ENCODE peak calls at places on chromosomes 13 and 19, in eight cellular contexts. R, G, H, J, F, Q, Z and L are unnamed samples. For H3K4me1, the result is how much of the 10 kb centered on the place peaks cover.

GRCh38 chr19:46225558-46226004 is 4.0 kb upstream of the IGFL1 start:
- DNase-seq in Z (no peak), Q (no peak), G (no peak), J (no peak), R (no peak), H (no peak), F (no peak), L (no peak)

GRCh38 chr13:27037571-27037970 is 134.0 kb downstream of the USP12 start:
- DNase-seq in H (no peak), G (no peak), J (no peak), Z (no peak), F (no peak), R (no peak), Q (no peak), L (no peak)

GRCh38 chr19:3266792-3267469 is 42.5 kb downstream of the CELF5 start:
- DNase-seq in Z (no peak), Q (no peak), F (no peak), J (no peak), H (no peak), G (no peak), R (no peak), L (no peak)

GRCh38 chr13:28392896-28393295 is 102.0 kb downstream of the FLT1 start:
- DNase-seq in Q (no peak), G (no peak), Z (no peak), H (no peak), R (no peak), F (no peak), J (no peak), L (no peak)

GRCh38 chr19:919157-920050 is 2.3 kb downstream of the KISS1R start:
- DNase-seq in Z (no peak), F (no peak), Q (no peak), R (no peak), H (no peak), G (no peak), J (no peak), L (no peak)

GRCh38 chr13:74839656-74840055 is 642.3 kb downstream of the TBC1D4 start:
- DNase-seq in F (no peak), G (no peak), Z (no peak), H (no peak), Q (no peak), R (no peak), J (no peak), L (no peak)

GRCh38 chr13:35994131-35994966 is 136.8 kb downstream of the DCLK1 start:
- DNase-seq in F (no peak), G (no peak), H (peak), Z (no peak), J (peak), Q (no peak), R (no peak), L (no peak)

GRCh38 chr19:48986211-48986610 is 6.9 kb downstream of the GYS1 start:
- DNase-seq in Z (no peak), G (no peak), H (no peak), F (no peak), R (no peak), J (no peak), Q (no peak), L (no peak)

GRCh38 chr13:49315036-49315565 is 67.4 kb downstream of the CDADC1 start:
- DNase-seq in H (peak), F (no peak), J (no peak), G (no peak), Q (no peak), R (no peak), Z (no peak), L (no peak)

GRCh38 chr19:43818500-43818899 is 8.6 kb upstream of the ZNF283 start:
- DNase-seq in Z (no peak), R (no peak), Q (no peak), G (no peak), H (no peak), J (no peak), F (no peak), L (no peak)

GRCh38 chr19:16184665-16185122 is 516 bp upstream of the FAM32A start:
- DNase-seq in H (no peak), R (no peak), F (no peak), G (no peak), J (no peak), Q (no peak), Z (no peak), L (no peak)

GRCh38 chr19:9705836-9706235 is 30.9 kb upstream of the ZNF562 start:
- DNase-seq in R (no peak), Z (no peak), Q (no peak), J (no peak), F (no peak), G (no peak), H (no peak), L (no peak)

GRCh38 chr13:95784161-95784880 is 107.4 kb downstream of the DNAJC3 start:
- DNase-seq in Q (no peak), H (no peak), J (no peak), F (no peak), G (peak), Z (no peak), R (no peak), L (no peak)
- TF ChIP-seq EP300 in Q (no peak), H (no peak), J (no peak), F (no peak), G (no peak), Z (no peak), R (no peak), L (no peak)

DNA sequence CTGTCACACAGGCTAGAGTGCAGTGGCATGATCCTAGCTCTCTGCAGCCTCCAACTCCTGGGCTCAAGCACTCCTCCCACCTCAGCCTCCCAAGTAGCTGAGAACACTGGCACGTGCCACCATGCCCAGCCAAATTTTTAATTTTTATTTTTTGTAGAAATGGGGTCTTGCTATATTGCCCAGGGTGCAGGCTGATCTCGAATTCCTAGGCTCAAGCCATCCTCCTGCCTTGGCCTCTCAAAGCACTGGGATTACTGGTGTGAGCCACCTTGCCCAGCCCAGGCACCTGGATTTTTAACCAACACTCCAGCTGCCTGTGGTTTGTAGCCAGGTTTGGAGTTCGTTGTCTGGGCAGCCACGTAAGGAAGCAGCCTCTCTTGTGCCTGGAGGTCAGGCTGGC is 9.3 kb upstream of the PEPD start:
- DNase-seq in G (no peak), H (no peak), Q (no peak), F (no peak), R (no peak), Z (no peak), J (no peak), L (no peak)
- H3K4me1 ChIP-seq in G (under half), H (under half), Q (under half), F (under half), R (under half), Z (under half), J (under half), L (under half)

GRCh38 chr13:70523622-70524021 is 415.4 kb upstream of the KLHL1 start:
- DNase-seq in R (no peak), Z (no peak), J (no peak), H (no peak), F (no peak), Q (peak), G (no peak), L (no peak)

GRCh38 chr13:70527553-70527952 is 419.3 kb upstream of the KLHL1 start:
- DNase-seq in R (no peak), Z (no peak), G (no peak), F (no peak), Q (peak), J (no peak), H (no peak), L (no peak)
- TF ChIP-seq EP300 in R (no peak), Z (no peak), G (no peak), F (no peak), Q (no peak), J (no peak), H (no peak), L (no peak)

GRCh38 chr13:92313382-92313781 is 913.2 kb upstream of the GPC6 start:
- DNase-seq in Z (no peak), R (no peak), J (no peak), F (no peak), Q (no peak), H (no peak), G (no peak), L (no peak)

GRCh38 chr13:92317066-92317465 is 909.5 kb upstream of the GPC6 start:
- DNase-seq in F (no peak), J (no peak), H (no peak), R (no peak), Z (no peak), Q (no peak), G (no peak), L (no peak)

GRCh38 chr13:92312823-92313222 is 913.8 kb upstream of the GPC6 start:
- DNase-seq in R (no peak), Q (no peak), J (no peak), G (no peak), F (no peak), Z (no peak), H (no peak), L (no peak)

GRCh38 chr13:92315265-92315664 is 911.3 kb upstream of the GPC6 start:
- DNase-seq in F (peak), H (no peak), J (no peak), Q (no peak), Z (no peak), G (no peak), R (no peak), L (no peak)

DNA sequence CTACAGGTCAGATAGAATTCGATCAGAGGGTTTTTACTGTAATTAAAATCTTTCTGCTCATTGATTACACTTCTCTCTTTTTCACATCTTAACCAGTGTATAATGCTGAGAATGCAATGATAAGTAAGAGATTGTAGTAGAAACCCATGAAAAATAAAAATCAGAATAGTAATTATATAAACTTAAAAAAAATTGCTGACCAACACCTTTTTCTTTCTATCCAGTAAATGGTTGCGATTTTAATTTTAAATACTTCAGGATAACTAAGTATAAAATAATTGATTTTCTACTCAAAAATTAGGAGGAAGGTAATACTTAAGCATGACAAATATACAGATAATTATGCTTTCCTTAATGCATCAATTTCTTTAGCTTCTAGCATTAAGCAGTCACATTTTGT is 910.6 kb upstream of the GPC6 start:
- DNase-seq in R (no peak), Z (no peak), F (no peak), Q (no peak), H (no peak), J (no peak), G (no peak), L (no peak)
- H3K4me1 ChIP-seq in R (under half), Z (under half), F (under half), Q (under half), H (under half), J (under half), G (under half), L (under half)

GRCh38 chr13:112637017-112637801 is 49.3 kb upstream of the TUBGCP3 start:
- DNase-seq in Q (no peak), G (no peak), F (no peak), H (no peak), J (no peak), Z (no peak), R (no peak), L (no peak)
- TF ChIP-seq EP300 in Q (no peak), G (no peak), F (no peak), H (no peak), J (no peak), Z (no peak), R (no peak), L (no peak)

GRCh38 chr19:38675611-38676010 is 28.2 kb downstream of the ACTN4 start:
- DNase-seq in G (no peak), H (no peak), R (no peak), F (no peak), Z (no peak), Q (no peak), J (no peak), L (no peak)

GRCh38 chr19:38674388-38675133 is 27.1 kb downstream of the ACTN4 start:
- DNase-seq in Z (no peak), J (no peak), H (no peak), F (no peak), Q (no peak), G (no peak), R (no peak), L (no peak)

GRCh38 chr19:38676878-38677646 is 29.6 kb downstream of the ACTN4 start:
- DNase-seq in Z (no peak), R (no peak), G (no peak), H (no peak), J (no peak), F (no peak), Q (no peak), L (no peak)

GRCh38 chr19:38678217-38678890 is 30.9 kb downstream of the ACTN4 start:
- DNase-seq in Z (no peak), G (no peak), H (no peak), R (no peak), Q (no peak), F (no peak), J (no peak), L (no peak)

GRCh38 chr19:38676023-38676877 is 28.8 kb downstream of the ACTN4 start:
- DNase-seq in H (no peak), J (peak), R (no peak), Z (no peak), F (no peak), Q (no peak), G (no peak), L (no peak)
- H3K4me1 ChIP-seq in H (half or more), J (under half), R (under half), Z (half or more), F (under half), Q (under half), G (half or more), L (half or more)

GRCh38 chr13:40595693-40596092 is 70.7 kb downstream of the FOXO1 start:
- DNase-seq in G (no peak), Z (no peak), R (no peak), F (no peak), Q (no peak), J (no peak), H (no peak), L (no peak)
- TF ChIP-seq EP300 in G (no peak), Z (no peak), R (no peak), F (no peak), Q (no peak), J (no peak), H (no peak), L (no peak)

GRCh38 chr19:47745010-47745901 is at the start of gene NOP53:
- DNase-seq in Q (peak), R (peak), H (peak), F (peak), J (peak), G (peak), Z (peak), L (peak)
- H3K4me1 ChIP-seq in Q (under half), R (under half), H (half or more), F (under half), J (under half), G (half or more), Z (under half), L (under half)